ENCODE peak calls at places on chromosomes 11 and 22, in ten cellular contexts. D is neuronal stem cell, R is esophagus muscularis mucosa, E is coronary artery, N is dorsolateral prefrontal cortex, B is HCT116, T is IMR-90, Y is PC-9, Z is body of pancreas, J is SJSA1. Q is an unnamed sample.

GRCh38 chr11:132977746-132978145 is 554.6 kb downstream of the OPCML start:
- DNase-seq in J (no peak), Z (no peak), Y (no peak), D (no peak), E (no peak), R (peak; percentile 50), B (no peak), N (no peak), T (no peak), Q (no peak)

GRCh38 chr11:61833926-61834277 is 5.8 kb downstream of the FADS2 start:
- DNase-seq in Z (no peak), E (no peak), R (no peak), Y (no peak), T (no peak), D (no peak), N (no peak), J (no peak), B (no peak), Q (no peak)

GRCh38 chr22:49845666-49846459 is 7.8 kb upstream of the ZBED4 start:
- DNase-seq in Z (no peak), D (no peak), Y (no peak), T (no peak), B (no peak), N (no peak), J (no peak), R (no peak), E (no peak), Q (no peak)

GRCh38 chr11:113274708-113275582 is 39.4 kb upstream of the TTC12 start:
- DNase-seq in N (peak; percentile 42), R (no peak), Z (no peak), B (no peak), E (no peak), T (no peak), J (no peak), D (no peak), Y (no peak), Q (no peak)

GRCh38 chr11:11464555-11464954 is 111.5 kb upstream of the CSNK2A3 start:
- DNase-seq in E (no peak), Y (no peak), D (no peak), B (no peak), N (no peak), T (peak; percentile 34), R (no peak), Z (no peak), J (no peak), Q (no peak)

GRCh38 chr22:50249382-50250248 is 1.4 kb downstream of the HDAC10 start:
- DNase-seq in B (no peak), Z (no peak), R (no peak), J (no peak), Y (no peak), D (no peak), N (no peak), T (no peak), E (no peak), Q (no peak)

GRCh38 chr11:83971063-83971462 is 684.9 kb upstream of the CCDC90B start:
- DNase-seq in B (no peak), E (no peak), J (no peak), Y (no peak), Z (peak; percentile 6), D (peak; percentile 6), N (peak; percentile 40), T (peak; percentile 0), R (no peak), Q (no peak)

GRCh38 chr11:69460540-69461257 is 20.8 kb upstream of the LINC01488 start:
- DNase-seq in J (no peak), B (peak; percentile 29), Y (peak; percentile 51), N (no peak), R (no peak), D (no peak), Z (no peak), T (peak; percentile 95), E (no peak), Q (no peak)

GRCh38 chr11:70883973-70884688 is 368.2 kb downstream of the SHANK2 start:
- DNase-seq in J (no peak), R (no peak), E (no peak), T (no peak), B (no peak), Z (no peak), Y (no peak), N (no peak), D (no peak), Q (no peak)

GRCh38 chr11:43908191-43908590 is 27.6 kb downstream of the ALKBH3 start:
- DNase-seq in N (no peak), D (no peak), T (no peak), B (no peak), E (no peak), J (no peak), Y (no peak), Z (no peak), R (no peak), Q (no peak)

GRCh38 chr11:14589421-14589820 is 54.2 kb upstream of the PDE3B start:
- DNase-seq in T (no peak), R (no peak), J (no peak), D (no peak), Y (no peak), Z (no peak), N (no peak), B (no peak), E (no peak), Q (no peak)

GRCh38 chr22:44702479-44703219 is 645 bp downstream of the PRR5 start:
- DNase-seq in Z (peak; percentile 52), R (no peak), Y (peak; percentile 59), J (peak; percentile 59), T (peak; percentile 54), B (no peak), D (peak; percentile 51), N (no peak), E (no peak), Q (no peak)

GRCh38 chr11:32891657-32892354 is 805 bp upstream of the QSER1 start:
- DNase-seq in Z (peak; percentile 27), D (no peak), R (no peak), N (no peak), E (no peak), J (no peak), Y (no peak), T (no peak), B (no peak), Q (no peak)

GRCh38 chr11:1568451-1568911 is 3.6 kb downstream of the DUSP8 start:
- DNase-seq in R (no peak), N (no peak), J (no peak), D (no peak), Y (no peak), E (no peak), T (no peak), Z (peak; percentile 63), B (no peak), Q (no peak)

GRCh38 chr11:68039526-68040086 is 781 bp downstream of the TCIRG1 start:
- DNase-seq in D (no peak), B (no peak), E (no peak), R (no peak), N (no peak), T (no peak), Y (no peak), Z (peak; percentile 54), J (no peak), Q (no peak)

GRCh38 chr11:95556011-95556341 is 233.6 kb downstream of the FAM76B start:
- DNase-seq in D (no peak), J (no peak), N (no peak), Z (no peak), E (no peak), Y (no peak), R (no peak), B (no peak), T (no peak), Q (no peak)
- H3K27ac ChIP-seq in D (peak overlapping the region; percentile 83), J (peak overlapping the region; percentile 50), N (peak overlapping the region; percentile 65), Z (no peak overlapping the region), E (peak overlapping the region; percentile 60), Y (no peak overlapping the region), R (no peak overlapping the region), B (no peak overlapping the region), T (no peak overlapping the region), Q (no peak overlapping the region)

GRCh38 chr11:123641495-123641840 is 13.0 kb downstream of the SCN3B start:
- DNase-seq in D (no peak), Y (no peak), E (no peak), B (no peak), R (no peak), T (no peak), J (no peak), Z (no peak), N (no peak), Q (no peak)
- H3K27ac ChIP-seq in D (no peak overlapping the region), Y (no peak overlapping the region), E (no peak overlapping the region), B (no peak overlapping the region), R (no peak overlapping the region), T (no peak overlapping the region), J (no peak overlapping the region), Z (no peak overlapping the region), N (no peak overlapping the region), Q (no peak overlapping the region)

GRCh38 chr11:130042093-130042591 is 27.6 kb upstream of the APLP2 start:
- DNase-seq in T (peak; percentile 99), Z (no peak), J (no peak), B (no peak), E (no peak), R (no peak), N (no peak), Y (no peak), D (no peak), Q (no peak)
- H3K27ac ChIP-seq in T (peak overlapping the region; percentile 5), Z (no peak overlapping the region), J (no peak overlapping the region), B (no peak overlapping the region), E (no peak overlapping the region), R (no peak overlapping the region), N (no peak overlapping the region), Y (no peak overlapping the region), D (no peak overlapping the region), Q (no peak overlapping the region)

GRCh38 chr11:128716661-128717210 is 22.9 kb downstream of the FLI1 start:
- DNase-seq in Y (peak; percentile 59), D (no peak), N (no peak), E (no peak), J (peak; percentile 67), Z (no peak), B (no peak), T (peak; percentile 62), R (no peak), Q (no peak)

GRCh38 chr11:128714121-128714520 is 20.2 kb downstream of the FLI1 start:
- DNase-seq in N (no peak), T (no peak), B (no peak), E (no peak), R (no peak), Z (no peak), D (no peak), J (no peak), Y (no peak), Q (no peak)

GRCh38 chr11:128716231-128716630 is 22.4 kb downstream of the FLI1 start:
- DNase-seq in N (no peak), T (no peak), Y (no peak), J (no peak), D (no peak), E (no peak), B (no peak), Z (no peak), R (no peak), Q (no peak)

GRCh38 chr11:128714881-128715280 is 21.0 kb downstream of the FLI1 start:
- DNase-seq in T (peak; percentile 97), E (no peak), J (peak; percentile 75), Y (peak; percentile 67), R (no peak), D (no peak), B (no peak), Z (no peak), N (no peak), Q (no peak)

DNA sequence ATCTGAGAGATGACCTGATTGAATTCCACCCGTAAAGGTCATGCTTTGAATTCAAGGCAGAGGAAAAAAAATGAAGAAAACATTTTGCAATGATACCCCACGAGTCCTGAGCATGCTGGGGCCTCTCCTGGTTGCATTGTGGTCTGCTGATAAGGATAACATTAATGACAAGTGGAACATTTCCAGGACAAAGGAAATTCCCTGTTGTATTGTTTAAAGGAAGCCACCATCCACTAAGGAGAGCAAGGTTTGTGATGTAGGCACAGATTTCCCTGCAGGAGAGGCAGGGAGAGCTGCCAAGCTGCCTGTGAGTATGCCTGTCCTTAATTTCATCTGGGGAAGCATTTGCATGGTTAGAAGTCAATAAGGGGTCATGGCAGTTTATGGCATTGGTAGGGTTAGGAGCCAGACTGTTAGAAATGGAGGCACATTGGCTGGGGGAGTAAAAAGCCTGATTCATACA is 21.9 kb downstream of the FLI1 start:
- DNase-seq in T (peak; percentile 40), B (no peak), Y (peak; percentile 40), R (no peak), D (no peak), E (no peak), J (no peak), Z (no peak), N (no peak), Q (no peak)
- H3K27ac ChIP-seq in T (peak overlapping the region; percentile 82), B (no peak overlapping the region), Y (no peak overlapping the region), R (peak overlapping the region; percentile 69), D (no peak overlapping the region), E (no peak overlapping the region), J (peak overlapping the region; percentile 82), Z (no peak overlapping the region), N (no peak overlapping the region), Q (no peak overlapping the region)